ENCODE peak calls at places on chromosomes 2 and 18, in five cellular contexts. I, F, L, W and X are unnamed samples.

GRCh38 chr2:98512699-98513098 is 68.0 kb downstream of the INPP4A start:
- DNase-seq in I (no peak), F (no peak), L (no peak), W (no peak), X (no peak)

GRCh38 chr2:103437161-103437560 is 675.3 kb downstream of the TMEM182 start:
- DNase-seq in I (no peak), F (no peak), L (no peak), W (no peak), X (no peak)

GRCh38 chr2:149223472-149224062 is 106.8 kb upstream of the LYPD6 start:
- DNase-seq in I (no peak), F (no peak), L (no peak), W (no peak), X (no peak)

GRCh38 chr2:237324446-237325236 is 89.3 kb downstream of the COL6A3 start:
- DNase-seq in I (peak), F (no peak), L (no peak), W (no peak), X (no peak)

GRCh38 chr2:100119235-100119634 is 23.2 kb downstream of the AFF3 start:
- DNase-seq in I (no peak), F (no peak), L (no peak), W (no peak), X (no peak)

GRCh38 chr2:219402665-219403515 is 15.2 kb upstream of the DNPEP start:
- DNase-seq in I (peak), F (peak), L (no peak), W (peak), X (peak)

GRCh38 chr2:715847-716573 is 38.8 kb upstream of the TMEM18 start:
- DNase-seq in I (peak), F (no peak), L (no peak), W (no peak), X (no peak)

GRCh38 chr2:185433824-185434223 is 304.8 kb upstream of the FSIP2 start:
- DNase-seq in I (no peak), F (no peak), L (no peak), W (no peak), X (no peak)

GRCh38 chr2:43000242-43001054 is 208.1 kb upstream of the HAAO start:
- DNase-seq in I (no peak), F (peak), L (no peak), W (no peak), X (peak)

GRCh38 chr2:62217980-62218379 is 22.1 kb downstream of the B3GNT2 start:
- DNase-seq in I (peak), F (no peak), L (no peak), W (no peak), X (no peak)

GRCh38 chr18:67359868-67360838 is 156.4 kb downstream of the DSEL start:
- DNase-seq in I (peak), F (no peak), L (no peak), W (no peak), X (no peak)

GRCh38 chr18:70335892-70336726 is 47.3 kb downstream of the SOCS6 start:
- DNase-seq in I (no peak), F (no peak), L (no peak), W (no peak), X (no peak)

GRCh38 chr2:168699834-168700417 is 102.5 kb upstream of the NOSTRIN start:
- DNase-seq in I (peak), F (peak), L (peak), W (no peak), X (peak)

GRCh38 chr2:191049728-191050639 is 36.0 kb upstream of the STAT1 start:
- DNase-seq in I (peak), F (no peak), L (no peak), W (no peak), X (no peak)

GRCh38 chr2:183037281-183037659 is 987 bp downstream of the NCKAP1 start:
- DNase-seq in I (peak), F (no peak), L (no peak), W (no peak), X (peak)

GRCh38 chr2:191811807-191812602 is 34.9 kb downstream of the CAVIN2 start:
- DNase-seq in I (peak), F (peak), L (peak), W (peak), X (peak)

GRCh38 chr2:27042159-27042661 is 9.3 kb upstream of the AGBL5 start:
- DNase-seq in I (no peak), F (no peak), L (no peak), W (no peak), X (no peak)

GRCh38 chr2:164146478-164146877 is 410.7 kb upstream of the FIGN start:
- DNase-seq in I (no peak), F (no peak), L (no peak), W (no peak), X (no peak)

GRCh38 chr18:37563810-37564511 is 1.6 kb downstream of the CELF4 start:
- DNase-seq in I (no peak), F (no peak), L (no peak), W (no peak), X (peak)

GRCh38 chr18:69161383-69162028 is 239.2 kb upstream of the DOK6 start:
- DNase-seq in I (peak), F (no peak), L (no peak), W (no peak), X (peak)

GRCh38 chr18:79554945-79555645 is 124.5 kb upstream of the CTDP1 start:
- DNase-seq in I (no peak), F (no peak), L (no peak), W (no peak), X (no peak)

GRCh38 chr2:173750332-173750731 is 214.8 kb downstream of the SP3 start:
- DNase-seq in I (peak), F (no peak), L (no peak), W (no peak), X (no peak)

GRCh38 chr2:100529900-100530299 is 32.9 kb upstream of the PDCL3 start:
- DNase-seq in I (no peak), F (no peak), L (no peak), W (no peak), X (no peak)

GRCh38 chr2:201966691-201967388 is 66.8 kb upstream of the FZD7 start:
- DNase-seq in I (no peak), F (no peak), L (no peak), W (no peak), X (no peak)

GRCh38 chr2:1746174-1747064 is 2.1 kb upstream of the PXDN start:
- DNase-seq in I (no peak), F (no peak), L (no peak), W (no peak), X (no peak)

GRCh38 chr2:239625913-239626734 is 225.3 kb upstream of the HDAC4 start:
- DNase-seq in I (no peak), F (no peak), L (no peak), W (peak), X (no peak)